ENCODE peak calls at places on chromosomes 4 and X, in eight cellular contexts. Q is kidney, U is A549, Z is upper lobe of right lung, K is stomach, X is breast epithelium, Y is heart left ventricle, S is prostate gland. I is an unnamed sample. For H3K9me3, the result is how much of the 10 kb centered on the place peaks cover.

GRCh38 chrX:129983575-129984131 is 1.2 kb downstream of the BCORL1 start:
- DNase-seq in Q (peak), U (no peak), Z (peak), K (no peak), X (no peak), Y (peak), S (no peak), I (no peak)

GRCh38 chr4:84389406-84389805 is 109.7 kb downstream of the NKX6-1 start:
- DNase-seq in Q (no peak), U (no peak), Z (no peak), K (no peak), X (no peak), Y (no peak), S (no peak), I (no peak)

GRCh38 chr4:31803511-31804195 is 1083.5 kb downstream of the PCDH7 start:
- DNase-seq in Q (no peak), U (no peak), Z (no peak), K (no peak), X (no peak), Y (no peak), S (no peak), I (no peak)

GRCh38 chrX:7263961-7264360 is 116.0 kb upstream of the PUDP start:
- DNase-seq in Q (no peak), U (peak), Z (no peak), K (no peak), X (peak), Y (no peak), S (no peak), I (no peak)

GRCh38 chrX:128928636-128929035 is 594.7 kb downstream of the SMARCA1 start:
- DNase-seq in Q (no peak), U (no peak), Z (no peak), K (no peak), X (no peak), Y (no peak), S (no peak), I (no peak)

GRCh38 chrX:10030570-10030969 is 63.4 kb downstream of the CLDN34 start:
- DNase-seq in Q (no peak), U (peak), Z (no peak), K (no peak), X (no peak), Y (no peak), S (no peak), I (no peak)

GRCh38 chr4:128583753-128584712 is 225.5 kb upstream of the JADE1 start:
- DNase-seq in Q (no peak), U (no peak), Z (no peak), K (peak), X (no peak), Y (peak), S (no peak), I (no peak)

GRCh38 chr4:86043755-86044592 is 315.9 kb downstream of the MAPK10 start:
- DNase-seq in Q (no peak), U (peak), Z (no peak), K (no peak), X (no peak), Y (no peak), S (peak), I (no peak)

GRCh38 chrX:136204571-136204970 is 46.6 kb downstream of the MAP7D3 start:
- DNase-seq in Q (no peak), U (peak), Z (no peak), K (no peak), X (no peak), Y (no peak), S (no peak), I (no peak)

GRCh38 chrX:105564536-105564935 is 257.8 kb upstream of the NRK start:
- DNase-seq in Q (no peak), U (no peak), Z (no peak), K (no peak), X (no peak), Y (no peak), S (no peak), I (no peak)

GRCh38 chr4:16415751-16416150 is 189.5 kb upstream of the TAPT1 start:
- DNase-seq in Q (no peak), U (no peak), Z (no peak), K (no peak), X (no peak), Y (no peak), S (no peak), I (no peak)

GRCh38 chr4:135354876-135355275 is 1153.3 kb upstream of the PABPC4L start:
- DNase-seq in Q (no peak), U (no peak), Z (no peak), K (no peak), X (no peak), Y (no peak), S (no peak), I (no peak)

GRCh38 chr4:87073187-87073569 is 138.4 kb downstream of the AFF1 start:
- DNase-seq in Q (no peak), U (no peak), Z (no peak), K (no peak), X (no peak), Y (no peak), S (no peak), I (no peak)

GRCh38 chr4:11512861-11513260 is 84.2 kb upstream of the HS3ST1 start:
- DNase-seq in Q (no peak), U (no peak), Z (no peak), K (no peak), X (no peak), Y (no peak), S (no peak), I (no peak)

GRCh38 chrX:134634691-134635090 is 23.6 kb downstream of the PLAC1 start:
- DNase-seq in Q (no peak), U (no peak), Z (no peak), K (no peak), X (no peak), Y (no peak), S (no peak), I (no peak)

GRCh38 chr4:71692963-71693362 is 90.9 kb downstream of the GC start:
- DNase-seq in Q (no peak), U (no peak), Z (no peak), K (no peak), X (no peak), Y (no peak), S (no peak), I (no peak)

GRCh38 chr4:71694946-71695345 is 88.9 kb downstream of the GC start:
- DNase-seq in Q (no peak), U (no peak), Z (no peak), K (no peak), X (no peak), Y (no peak), S (no peak), I (no peak)

GRCh38 chr4:71691416-71692073 is 92.3 kb downstream of the GC start:
- DNase-seq in Q (no peak), U (no peak), Z (no peak), K (no peak), X (no peak), Y (no peak), S (peak), I (no peak)

GRCh38 chr4:71692198-71692597 is 91.7 kb downstream of the GC start:
- DNase-seq in Q (no peak), U (no peak), Z (no peak), K (no peak), X (no peak), Y (no peak), S (peak), I (no peak)

DNA sequence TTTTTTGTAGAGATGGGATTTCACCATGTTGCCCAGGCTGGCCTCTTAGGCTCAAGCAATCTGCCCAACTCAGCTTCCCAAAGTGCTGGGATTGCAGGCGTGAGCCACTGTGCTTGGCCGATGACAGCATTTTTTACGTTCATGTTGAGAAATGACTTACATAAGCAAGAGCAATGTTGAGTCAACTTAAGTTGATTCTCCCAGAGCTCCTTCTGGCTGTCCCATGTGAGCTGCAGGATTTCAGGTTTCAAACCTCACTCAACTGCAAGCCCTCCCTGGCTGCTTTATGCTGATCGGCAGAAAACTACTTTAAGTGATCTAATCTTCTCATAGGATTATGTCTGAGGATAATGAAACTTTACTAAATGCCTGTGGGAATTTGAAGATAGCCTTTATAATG is 86.8 kb downstream of the GC start:
- DNase-seq in Q (no peak), U (no peak), Z (no peak), K (no peak), X (no peak), Y (no peak), S (no peak), I (no peak)
- H3K9me3 ChIP-seq in Q (under half), U (under half), Z (under half), K (under half), X (under half), Y (under half), S (under half), I (under half)

GRCh38 chr4:35175894-35176293 is 1068.4 kb downstream of the ARAP2 start:
- DNase-seq in Q (no peak), U (no peak), Z (no peak), K (no peak), X (no peak), Y (no peak), S (no peak), I (no peak)

GRCh38 chr4:35175487-35175886 is 1068.8 kb downstream of the ARAP2 start:
- DNase-seq in Q (no peak), U (no peak), Z (no peak), K (no peak), X (no peak), Y (no peak), S (no peak), I (no peak)
- H3K9me3 ChIP-seq in Q (under half), U (under half), Z (under half), K (under half), X (under half), Y (under half), S (under half), I (under half)

DNA sequence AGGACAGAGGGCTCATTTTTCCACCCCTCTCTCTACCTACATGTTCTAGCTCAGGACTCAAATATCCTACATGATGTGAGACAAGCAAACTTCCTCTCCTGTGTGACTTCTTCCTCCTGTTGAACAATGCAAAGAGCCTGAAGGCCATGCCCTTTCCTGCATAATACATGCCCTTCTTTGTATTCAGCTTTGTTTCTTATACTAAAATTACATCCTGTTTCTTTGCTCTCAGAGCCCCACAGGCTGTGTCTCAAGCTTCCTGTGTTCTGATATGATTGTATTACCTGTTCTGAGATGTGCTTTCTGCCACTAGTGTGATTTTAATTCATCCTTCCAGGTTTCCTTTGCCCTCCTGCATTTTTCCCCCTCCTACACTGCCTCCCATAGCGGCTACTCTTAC is 166.4 kb upstream of the AFF2 start:
- DNase-seq in Q (no peak), U (no peak), Z (no peak), K (no peak), X (no peak), Y (no peak), S (no peak), I (no peak)
- H3K9me3 ChIP-seq in Q (under half), U (under half), Z (under half), K (under half), X (under half), Y (under half), S (under half), I (under half)

GRCh38 chr4:252065-252601 is 53.1 kb downstream of the ZNF732 start:
- DNase-seq in Q (no peak), U (no peak), Z (no peak), K (no peak), X (no peak), Y (no peak), S (no peak), I (no peak)

GRCh38 chr4:253936-254756 is 51.1 kb downstream of the ZNF732 start:
- DNase-seq in Q (no peak), U (no peak), Z (no peak), K (no peak), X (no peak), Y (no peak), S (no peak), I (no peak)

GRCh38 chr4:256492-256891 is 48.8 kb downstream of the ZNF732 start:
- DNase-seq in Q (no peak), U (no peak), Z (no peak), K (no peak), X (no peak), Y (no peak), S (no peak), I (no peak)
- H3K9me3 ChIP-seq in Q (half or more), U (under half), Z (half or more), K (half or more), X (half or more), Y (under half), S (under half), I (under half)

DNA sequence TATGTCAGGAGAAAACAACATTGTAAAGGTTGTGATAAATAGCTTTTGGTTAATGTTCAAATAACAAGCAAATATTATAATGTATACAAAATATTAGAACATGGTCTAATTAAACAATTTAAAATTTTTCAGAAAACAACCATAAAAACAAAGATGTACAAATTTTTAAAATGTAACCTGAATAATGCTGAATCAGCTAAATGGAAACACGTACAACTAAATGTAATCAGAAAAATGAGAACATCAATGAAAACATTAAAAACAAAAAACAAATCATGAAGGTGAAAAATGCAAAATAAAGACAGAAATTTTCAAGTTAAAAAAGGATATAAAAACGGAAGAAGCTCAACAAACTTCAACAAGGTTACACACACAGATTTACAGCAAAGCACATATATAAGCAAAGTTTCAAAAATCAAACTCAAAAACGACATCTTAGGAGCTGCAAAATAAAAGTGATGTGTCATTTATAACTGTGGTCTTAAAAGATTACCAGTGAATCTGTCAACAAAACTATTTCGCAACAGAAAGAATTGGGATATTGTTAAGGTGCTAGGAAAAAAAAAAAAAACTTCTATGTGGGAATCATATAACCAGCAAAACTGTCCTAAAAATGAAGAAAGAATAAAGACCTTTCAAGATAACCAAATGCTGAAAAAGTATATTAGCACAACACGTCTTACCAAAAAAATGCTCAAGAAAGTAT is 31.8 kb downstream of the ZNF732 start:
- DNase-seq in Q (no peak), U (no peak), Z (no peak), K (no peak), X (no peak), Y (no peak), S (no peak), I (no peak)
- H3K9me3 ChIP-seq in Q (half or more), U (under half), Z (half or more), K (half or more), X (under half), Y (under half), S (under half), I (under half)

GRCh38 chrX:149365552-149365951 is 139.6 kb downstream of the IDS start:
- DNase-seq in Q (no peak), U (no peak), Z (no peak), K (no peak), X (no peak), Y (no peak), S (no peak), I (no peak)
- H3K9me3 ChIP-seq in Q (under half), U (under half), Z (under half), K (under half), X (under half), Y (under half), S (under half), I (under half)

DNA sequence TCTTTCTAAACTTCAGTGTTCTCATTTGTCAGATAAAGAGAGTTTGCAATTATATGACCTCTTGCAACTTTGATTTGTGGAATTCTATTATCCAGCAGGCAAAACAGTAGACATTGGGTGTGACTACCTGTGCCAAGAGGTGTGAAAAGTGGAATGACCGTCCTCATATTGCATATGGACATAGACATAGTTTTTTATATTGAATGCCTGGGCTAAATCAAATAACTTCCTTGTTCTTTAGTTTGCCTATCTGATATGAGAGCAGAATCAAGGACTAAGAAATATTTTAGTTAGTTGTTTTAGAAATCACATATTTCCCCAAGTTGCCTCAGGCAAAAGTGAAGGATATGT is 117.7 kb upstream of the KLF8 start:
- DNase-seq in Q (no peak), U (no peak), Z (no peak), K (no peak), X (no peak), Y (no peak), S (no peak), I (no peak)
- H3K9me3 ChIP-seq in Q (under half), U (under half), Z (under half), K (under half), X (under half), Y (under half), S (under half), I (under half)

GRCh38 chrX:151175283-151176062 is 911 bp upstream of the GPR50 start:
- DNase-seq in Q (no peak), U (no peak), Z (no peak), K (no peak), X (no peak), Y (no peak), S (no peak), I (no peak)
- H3K9me3 ChIP-seq in Q (under half), U (under half), Z (under half), K (under half), X (under half), Y (under half), S (under half), I (under half)

GRCh38 chr4:33725861-33726260 is 2518.5 kb downstream of the ARAP2 start:
- DNase-seq in Q (no peak), U (no peak), Z (no peak), K (no peak), X (no peak), Y (no peak), S (no peak), I (no peak)

GRCh38 chr4:33722254-33722653 is 2522.1 kb downstream of the ARAP2 start:
- DNase-seq in Q (no peak), U (no peak), Z (no peak), K (no peak), X (no peak), Y (no peak), S (no peak), I (no peak)

GRCh38 chr4:33724685-33725084 is 2519.6 kb downstream of the ARAP2 start:
- DNase-seq in Q (no peak), U (no peak), Z (no peak), K (no peak), X (no peak), Y (no peak), S (no peak), I (no peak)

DNA sequence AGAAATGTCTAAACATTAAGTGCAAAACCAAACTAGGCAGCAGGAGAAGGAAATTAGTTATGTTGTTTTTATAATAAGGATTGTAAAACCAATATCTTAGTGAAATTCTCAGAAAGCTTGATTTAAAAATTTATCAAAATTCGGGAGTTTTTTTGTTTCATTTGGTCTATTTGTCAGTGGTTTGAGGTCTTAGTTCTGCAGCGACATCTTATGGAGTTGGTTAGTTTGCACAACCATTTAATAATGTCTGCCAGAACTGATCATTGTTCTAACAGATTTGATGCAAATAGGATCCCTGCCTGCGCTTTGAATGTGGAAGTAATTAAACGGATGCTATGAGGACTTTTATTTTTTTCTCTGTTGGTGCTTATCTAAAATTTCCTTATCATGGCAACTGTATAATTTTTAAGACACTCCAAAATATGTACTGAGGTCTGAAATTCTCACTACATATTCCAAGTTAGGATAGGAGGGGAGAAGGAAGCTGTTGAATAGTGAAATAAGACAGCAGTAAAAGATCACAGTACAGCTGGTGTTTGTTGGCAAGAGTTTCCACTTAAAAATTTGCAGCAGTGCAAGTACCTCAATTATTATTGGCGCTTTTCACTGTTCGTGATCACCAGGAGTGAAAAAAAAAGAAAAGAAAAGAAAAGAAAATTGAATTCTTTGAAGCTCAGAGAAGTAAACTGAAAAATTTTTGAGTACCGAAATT is 2521.4 kb downstream of the ARAP2 start:
- DNase-seq in Q (no peak), U (no peak), Z (no peak), K (no peak), X (no peak), Y (no peak), S (no peak), I (no peak)
- H3K9me3 ChIP-seq in Q (under half), U (under half), Z (under half), K (under half), X (under half), Y (under half), S (under half), I (under half)

GRCh38 chrX:78643874-78644273 is 15.3 kb downstream of the RTL3 start:
- DNase-seq in Q (no peak), U (no peak), Z (no peak), K (no peak), X (no peak), Y (no peak), S (no peak), I (no peak)
- H3K9me3 ChIP-seq in Q (under half), U (under half), Z (under half), K (under half), X (under half), Y (under half), S (under half), I (under half)